ENCODE peak calls at places on chromosomes 12 and 14, in ten cellular contexts. D, Q, M, V, C, O, W, I, E and K are unnamed samples. For H3K4me1, the result is how much of the 10 kb centered on the place peaks cover.

GRCh38 chr12:58502236-58502635 is 418.1 kb downstream of the LRIG3 start:
- DNase-seq in D (no peak), Q (no peak), M (no peak), V (no peak), C (no peak), O (no peak), W (no peak), I (peak), E (no peak), K (no peak)

GRCh38 chr14:59277659-59278058 is 89.2 kb downstream of the DAAM1 start:
- DNase-seq in D (no peak), Q (no peak), M (no peak), V (no peak), C (no peak), O (no peak), W (no peak), I (no peak), E (no peak), K (no peak)

GRCh38 chr12:7787574-7788315 is 1.5 kb upstream of the NANOG start:
- DNase-seq in D (no peak), Q (no peak), M (no peak), V (no peak), C (peak), O (no peak), W (no peak), I (peak), E (no peak), K (no peak)

GRCh38 chr12:107844312-107844921 is 69.9 kb downstream of the ASCL4 start:
- DNase-seq in D (no peak), Q (no peak), M (no peak), V (no peak), C (peak), O (peak), W (no peak), I (peak), E (no peak), K (peak)

GRCh38 chr12:28780096-28780495 is 369.0 kb upstream of the FAR2 start:
- DNase-seq in D (no peak), Q (peak), M (no peak), V (peak), C (no peak), O (no peak), W (no peak), I (no peak), E (no peak), K (no peak)

GRCh38 chr14:95993768-95994592 is 45.2 kb upstream of the C14orf132 start:
- DNase-seq in D (peak), Q (peak), M (no peak), V (peak), C (peak), O (no peak), W (no peak), I (peak), E (peak), K (no peak)

GRCh38 chr12:94289551-94290312 is 141.4 kb downstream of the PLXNC1 start:
- DNase-seq in D (peak), Q (no peak), M (no peak), V (peak), C (no peak), O (no peak), W (no peak), I (peak), E (no peak), K (no peak)

GRCh38 chr14:98798099-98798498 is 473.9 kb downstream of the BCL11B start:
- DNase-seq in D (no peak), Q (no peak), M (no peak), V (no peak), C (no peak), O (no peak), W (no peak), I (no peak), E (no peak), K (no peak)

GRCh38 chr14:76768201-76768656 is 7.0 kb downstream of the VASH1 start:
- DNase-seq in D (peak), Q (no peak), M (peak), V (no peak), C (peak), O (peak), W (peak), I (peak), E (peak), K (peak)

GRCh38 chr14:50770586-50770985 is 60.4 kb downstream of the NIN start:
- DNase-seq in D (no peak), Q (no peak), M (no peak), V (peak), C (no peak), O (no peak), W (no peak), I (no peak), E (no peak), K (no peak)

GRCh38 chr14:77197988-77198387 is 16.4 kb downstream of the TMEM63C start:
- DNase-seq in D (no peak), Q (no peak), M (no peak), V (no peak), C (no peak), O (no peak), W (no peak), I (no peak), E (no peak), K (no peak)

GRCh38 chr12:107134558-107134957 is 41.2 kb upstream of the CRY1 start:
- DNase-seq in D (peak), Q (peak), M (no peak), V (no peak), C (peak), O (no peak), W (no peak), I (peak), E (no peak), K (no peak)

GRCh38 chr14:95444132-95445129 is 72.0 kb downstream of the SYNE3 start:
- DNase-seq in D (no peak), Q (no peak), M (no peak), V (no peak), C (no peak), O (no peak), W (no peak), I (no peak), E (no peak), K (no peak)

GRCh38 chr14:86646688-86647687 is 1117.0 kb downstream of the FLRT2 start:
- DNase-seq in D (no peak), Q (peak), M (no peak), V (peak), C (no peak), O (no peak), W (no peak), I (no peak), E (no peak), K (no peak)

GRCh38 chr12:106919910-106920544 is 35.7 kb upstream of the TMEM263 start:
- DNase-seq in D (peak), Q (peak), M (no peak), V (no peak), C (no peak), O (no peak), W (no peak), I (peak), E (no peak), K (no peak)

GRCh38 chr12:112096667-112097066 is 11.9 kb downstream of the NAA25 start:
- DNase-seq in D (no peak), Q (peak), M (no peak), V (peak), C (peak), O (no peak), W (no peak), I (no peak), E (no peak), K (no peak)

GRCh38 chr12:86914716-86915115 is 658.5 kb upstream of the MGAT4C start:
- DNase-seq in D (peak), Q (peak), M (no peak), V (peak), C (peak), O (no peak), W (no peak), I (peak), E (no peak), K (no peak)

GRCh38 chr12:71640316-71640715 is 23.3 kb downstream of the ZFC3H1 start:
- DNase-seq in D (no peak), Q (no peak), M (peak), V (no peak), C (peak), O (no peak), W (no peak), I (no peak), E (no peak), K (no peak)

GRCh38 chr14:104428860-104429259 is 150.7 kb upstream of the C14orf180 start:
- DNase-seq in D (no peak), Q (no peak), M (no peak), V (no peak), C (no peak), O (no peak), W (no peak), I (no peak), E (no peak), K (no peak)

GRCh38 chr14:104286086-104286485 is 147.7 kb downstream of the KIF26A start:
- DNase-seq in D (no peak), Q (no peak), M (no peak), V (no peak), C (peak), O (peak), W (peak), I (no peak), E (no peak), K (peak)

GRCh38 chr14:73055251-73055650 is 3.1 kb upstream of the RBM25 start:
- DNase-seq in D (no peak), Q (no peak), M (no peak), V (no peak), C (no peak), O (no peak), W (no peak), I (no peak), E (no peak), K (no peak)
- TF ChIP-seq CTCF in D (no peak), Q (no peak), M (no peak), V (no peak), C (no peak), O (no peak), W (no peak), I (no peak), E (no peak), K (no peak)

DNA sequence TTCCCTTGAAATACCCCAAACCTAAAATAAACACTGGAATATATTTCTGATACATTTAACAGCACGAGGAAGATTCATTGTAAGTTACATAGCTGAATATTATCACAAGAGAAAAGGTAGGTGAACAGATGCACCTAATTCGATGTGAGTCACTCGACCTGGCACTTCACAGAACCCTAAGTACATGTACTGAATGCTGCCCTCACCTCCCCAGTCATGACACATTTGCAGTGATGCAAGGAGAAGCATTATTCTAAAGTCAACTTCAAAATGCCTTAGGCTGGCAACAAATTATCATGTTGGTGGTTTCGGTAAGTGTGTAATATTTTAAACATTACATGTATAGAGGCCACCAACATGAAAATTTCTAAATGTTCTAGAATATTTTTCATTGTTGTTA is 35.2 kb upstream of the TMTC2 start:
- DNase-seq in D (no peak), Q (peak), M (no peak), V (peak), C (no peak), O (no peak), W (no peak), I (no peak), E (no peak), K (no peak)
- H3K27ac ChIP-seq in D (no peak), Q (peak), M (no peak), V (peak), C (no peak), O (no peak), W (no peak), I (no peak), E (no peak), K (no peak)

DNA sequence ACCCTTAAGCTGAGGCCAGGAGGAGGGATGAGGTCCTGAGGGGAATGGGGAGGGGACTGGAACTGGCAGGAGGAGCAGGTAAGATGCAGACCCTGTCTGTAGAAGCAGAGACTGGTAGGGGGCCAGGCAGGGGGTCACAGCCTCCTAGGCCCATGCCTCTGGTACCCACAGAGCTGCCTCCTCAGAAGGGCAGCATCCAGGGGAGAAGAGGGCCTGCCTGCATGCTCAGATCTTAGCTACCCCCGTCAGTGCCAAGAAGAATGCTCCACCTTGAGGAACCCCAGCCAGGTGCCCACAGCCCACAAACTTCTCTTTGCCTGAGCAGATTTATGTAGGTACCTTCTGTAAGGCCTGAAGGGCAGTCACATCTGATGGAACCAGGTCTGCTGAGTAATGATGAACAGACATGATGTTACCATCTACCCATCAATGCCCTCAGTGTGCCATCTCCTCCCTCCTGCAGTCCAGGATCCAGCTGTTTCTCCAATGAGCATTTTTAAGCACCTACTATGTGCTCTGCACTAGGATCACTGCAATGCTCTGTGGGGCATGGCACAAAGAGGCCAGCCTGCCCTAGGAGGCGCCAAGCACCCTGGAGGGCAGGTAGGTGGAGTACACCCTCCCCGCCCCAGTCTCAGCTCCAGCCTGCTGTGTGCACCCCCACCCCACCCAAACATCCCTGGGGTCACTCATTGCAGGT is 24.8 kb upstream of the ZFP36L1 start:
- DNase-seq in D (no peak), Q (no peak), M (no peak), V (no peak), C (peak), O (peak), W (no peak), I (no peak), E (no peak), K (no peak)
- H3K4me1 ChIP-seq in D (under half), Q (under half), M (under half), V (under half), C (under half), O (under half), W (under half), I (under half), E (under half), K (under half)

DNA sequence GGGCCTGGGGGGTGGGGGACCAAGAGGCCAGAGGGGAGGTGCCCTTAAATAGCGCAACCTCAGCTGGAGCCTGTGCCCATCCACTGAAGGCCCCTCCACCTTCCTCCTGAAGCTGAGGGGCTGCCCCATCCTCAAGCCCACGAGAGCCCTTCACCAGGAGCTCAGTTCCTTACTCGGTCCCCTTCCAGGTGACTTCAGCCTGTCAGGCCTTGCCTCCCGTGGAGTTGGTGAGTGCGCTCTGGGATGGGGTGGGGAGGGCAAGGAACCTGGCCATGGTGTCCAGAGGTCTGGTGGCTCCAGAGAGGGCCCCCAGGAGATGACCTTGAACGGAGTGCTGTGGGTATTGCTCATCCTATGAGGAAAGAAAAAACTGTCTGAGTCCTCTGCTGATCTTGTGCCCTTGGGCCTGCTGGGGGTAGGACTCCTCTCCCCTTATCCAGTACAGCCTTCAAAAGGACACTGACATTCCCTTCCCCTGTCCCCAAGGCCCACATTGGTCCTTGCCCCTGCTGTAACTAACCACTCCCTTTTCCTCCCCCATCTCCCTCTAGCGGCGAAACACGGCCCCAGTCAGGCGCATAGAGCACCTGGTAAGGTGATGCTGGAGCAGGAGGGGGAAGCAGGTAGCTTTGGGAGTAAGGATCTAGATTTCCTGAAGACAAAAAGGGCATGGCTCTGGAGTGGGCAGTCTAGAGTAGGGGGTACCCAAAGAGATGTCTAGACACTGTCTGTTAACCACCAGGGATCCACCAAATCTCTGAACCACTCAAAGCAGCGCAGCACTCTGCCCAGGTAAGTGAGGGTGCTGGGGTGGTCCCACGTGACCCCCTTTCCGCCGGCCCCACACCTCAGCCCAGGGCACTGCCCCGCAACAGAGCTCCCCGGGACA is 3.6 kb downstream of the TNS2 start:
- DNase-seq in D (peak), Q (peak), M (peak), V (peak), C (peak), O (peak), W (peak), I (peak), E (peak), K (peak)
- TF ChIP-seq CTCF in D (peak), Q (peak), M (peak), V (peak), C (peak), O (peak), W (peak), I (peak), E (peak), K (peak)